ENCODE peak calls at places on chromosomes 16 and 17, in four cellular contexts. K is lower leg skin, R is fibroblast of lung, J is PC-3. F is an unnamed sample.

GRCh38 chr16:88454315-88455057 is 1.4 kb downstream of the ZFPM1 start:
- DNase-seq in J (peak), K (no peak), R (no peak), F (no peak)

GRCh38 chr16:1678500-1679098 is 520 bp downstream of the JPT2 start:
- DNase-seq in R (peak), J (peak), K (no peak), F (peak)

GRCh38 chr17:77491921-77492445 is 351.2 kb downstream of the SEC14L1 start:
- DNase-seq in J (no peak), K (no peak), R (no peak), F (no peak)

GRCh38 chr17:1590031-1590746 is 27.6 kb upstream of the PITPNA start:
- DNase-seq in R (peak), J (peak), K (peak), F (peak)

GRCh38 chr16:88383401-88384221 is 852 bp downstream of the ZNF469 start:
- DNase-seq in J (peak), K (no peak), R (peak), F (peak)

GRCh38 chr17:75181110-75181509 is 1.6 kb downstream of the SUMO2 start:
- DNase-seq in J (no peak), R (no peak), K (no peak), F (no peak)

GRCh38 chr16:2912330-2913199 is 834 bp downstream of the FLYWCH1 start:
- DNase-seq in J (peak), K (no peak), R (peak), F (peak)

GRCh38 chr17:50035421-50035879 is 20.5 kb upstream of the ITGA3 start:
- DNase-seq in J (no peak), K (no peak), R (no peak), F (peak)

GRCh38 chr16:79598341-79599181 is 2.0 kb downstream of the MAF start:
- DNase-seq in K (peak), J (no peak), R (peak), F (peak)

GRCh38 chr17:6435051-6435450 is at the start of gene AIPL1:
- DNase-seq in J (no peak), R (no peak), K (no peak), F (no peak)

GRCh38 chr16:12532871-12533610 is 270.6 kb downstream of the CPPED1 start:
- DNase-seq in J (no peak), R (no peak), K (no peak), F (no peak)

GRCh38 chr16:11901091-11901490 is 14.7 kb downstream of the GSPT1 start:
- DNase-seq in J (no peak), R (peak), K (no peak), F (no peak)

GRCh38 chr17:71315568-71315967 is 805.3 kb upstream of the SOX9 start:
- DNase-seq in J (no peak), K (no peak), R (no peak), F (no peak)

GRCh38 chr17:64780096-64781012 is 118.2 kb upstream of the SMURF2 start:
- DNase-seq in R (peak), J (peak), K (peak), F (no peak)

GRCh38 chr16:30115238-30115637 is 1.9 kb upstream of the GDPD3 start:
- DNase-seq in R (no peak), J (no peak), K (no peak), F (no peak)

DNA sequence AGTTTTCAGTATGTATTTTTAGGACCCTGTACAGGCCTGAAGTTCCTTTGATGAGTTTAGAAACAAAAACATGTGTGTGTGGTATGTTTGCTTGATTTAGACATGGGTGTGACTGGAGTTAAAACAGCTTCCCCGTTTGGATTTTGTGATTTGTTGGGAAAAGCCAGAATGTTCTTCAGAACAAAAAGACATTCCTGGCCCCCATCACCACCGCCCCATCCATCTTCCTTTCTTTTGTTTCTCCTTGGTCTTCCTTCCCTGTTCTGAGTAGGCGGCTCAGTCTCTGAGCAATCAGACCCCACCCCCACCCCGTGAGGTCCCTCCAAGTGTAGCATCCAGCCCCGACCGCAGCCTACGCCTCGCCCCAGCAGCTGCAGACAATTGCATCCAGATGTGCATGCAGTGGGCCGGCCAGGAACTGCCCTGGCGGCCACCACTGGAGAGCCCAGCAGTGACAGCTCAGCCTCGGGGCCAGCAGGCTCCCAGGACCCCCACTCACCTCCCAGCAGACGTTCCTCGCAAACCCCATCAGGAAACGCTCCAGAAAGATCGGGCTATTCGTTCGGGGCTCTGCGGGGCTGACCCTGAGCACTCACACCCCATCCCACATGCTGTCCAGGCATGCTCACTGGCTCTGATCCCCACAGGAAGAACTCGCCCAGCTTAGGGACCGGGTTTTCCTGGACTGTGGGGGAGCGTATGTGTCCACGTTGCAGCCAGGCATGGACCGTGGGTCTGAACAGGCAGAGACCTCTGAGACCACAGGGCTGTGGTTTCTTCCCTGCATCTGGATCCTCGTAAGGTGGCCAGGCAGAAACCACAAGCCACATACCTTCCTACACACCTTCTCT is 99.8 kb upstream of the CDH5 start:
- DNase-seq in J (no peak), R (peak), K (peak), F (peak)
- TF ChIP-seq CTCF in J (no peak), R (peak), K (no peak), F (no peak)

DNA sequence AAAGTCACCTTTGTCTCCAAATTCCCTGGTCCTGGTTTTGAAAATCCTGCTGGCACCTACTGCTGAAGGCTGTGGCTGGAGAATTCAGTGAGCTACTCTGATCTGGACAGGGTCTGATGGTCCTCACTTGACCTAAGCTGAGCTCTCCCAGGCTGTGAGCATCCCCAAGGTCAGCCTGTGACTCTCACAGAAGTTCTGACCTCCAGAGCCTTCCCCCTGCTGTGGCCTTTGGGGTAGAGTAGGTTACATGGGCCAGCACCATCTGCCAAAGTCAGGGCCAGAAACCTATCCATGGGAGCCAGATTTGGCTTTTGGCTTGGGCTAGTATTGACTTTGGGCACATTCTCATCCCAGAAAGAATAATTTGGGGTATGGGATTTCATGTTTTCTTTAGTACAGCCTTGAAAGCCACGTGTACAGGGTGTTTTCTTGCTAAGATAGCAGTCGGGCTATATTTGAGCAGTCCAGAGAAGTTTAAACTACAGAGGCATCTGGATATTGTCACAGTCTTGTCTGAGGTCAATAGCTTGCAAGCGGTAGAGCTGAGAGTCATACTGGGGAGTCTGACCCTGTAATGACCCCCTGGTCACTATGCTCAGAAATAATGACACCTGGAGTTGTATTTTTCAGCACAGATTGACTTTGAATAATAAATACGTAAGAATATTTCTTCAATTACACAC is 6.2 kb upstream of the AGRP start:
- DNase-seq in K (no peak), J (no peak), R (no peak), F (no peak)
- H3K4me3 ChIP-seq in K (no peak), J (no peak), R (no peak), F (no peak)

DNA sequence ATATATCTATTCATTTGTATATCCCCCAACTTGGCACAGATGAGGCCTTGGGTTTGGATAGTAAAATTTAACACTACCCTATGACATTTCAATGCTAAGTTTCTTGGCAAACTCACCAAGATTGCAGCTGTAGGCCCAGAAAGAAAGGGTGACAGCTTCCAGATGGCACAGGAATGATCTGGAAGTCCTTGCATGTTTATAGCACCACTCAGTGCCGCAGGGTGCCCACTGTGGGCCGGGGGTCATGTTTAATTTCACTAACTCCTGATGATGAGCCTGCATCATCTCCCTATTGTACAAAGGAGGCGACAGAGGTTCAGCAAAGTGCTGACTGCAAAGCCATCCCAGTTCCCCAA is 166.0 kb downstream of the XYLT1 start:
- DNase-seq in J (no peak), K (no peak), R (peak), F (no peak)
- TF ChIP-seq CTCF in J (no peak), K (no peak), R (no peak), F (no peak)

DNA sequence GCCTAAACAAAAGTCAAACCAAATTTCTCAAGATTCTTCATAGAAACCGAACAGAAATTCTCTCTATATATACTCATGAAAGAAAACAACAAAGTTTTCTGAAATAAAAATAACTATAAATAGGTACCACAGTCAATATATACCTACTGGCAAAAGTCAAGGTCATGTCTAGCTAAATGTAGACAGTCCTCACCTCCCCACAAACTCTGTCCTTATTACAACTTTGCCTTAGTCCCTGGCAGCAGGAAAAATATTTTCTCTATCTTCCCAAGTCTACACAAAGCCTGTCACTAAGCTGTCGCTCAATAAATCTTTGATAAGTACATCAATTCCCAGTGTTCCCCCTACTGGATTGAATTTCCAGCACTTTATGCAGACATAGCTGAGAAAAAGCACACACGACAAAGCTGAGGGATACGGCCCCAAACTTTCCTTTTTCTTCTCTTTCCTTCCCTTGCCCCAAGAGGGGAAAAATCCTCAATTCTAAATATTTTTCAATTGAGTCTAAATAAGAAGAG is 2.7 kb downstream of the CFAP20 start:
- DNase-seq in J (no peak), K (no peak), R (no peak), F (no peak)
- H3K4me3 ChIP-seq in J (peak), K (no peak), R (peak), F (peak)

DNA sequence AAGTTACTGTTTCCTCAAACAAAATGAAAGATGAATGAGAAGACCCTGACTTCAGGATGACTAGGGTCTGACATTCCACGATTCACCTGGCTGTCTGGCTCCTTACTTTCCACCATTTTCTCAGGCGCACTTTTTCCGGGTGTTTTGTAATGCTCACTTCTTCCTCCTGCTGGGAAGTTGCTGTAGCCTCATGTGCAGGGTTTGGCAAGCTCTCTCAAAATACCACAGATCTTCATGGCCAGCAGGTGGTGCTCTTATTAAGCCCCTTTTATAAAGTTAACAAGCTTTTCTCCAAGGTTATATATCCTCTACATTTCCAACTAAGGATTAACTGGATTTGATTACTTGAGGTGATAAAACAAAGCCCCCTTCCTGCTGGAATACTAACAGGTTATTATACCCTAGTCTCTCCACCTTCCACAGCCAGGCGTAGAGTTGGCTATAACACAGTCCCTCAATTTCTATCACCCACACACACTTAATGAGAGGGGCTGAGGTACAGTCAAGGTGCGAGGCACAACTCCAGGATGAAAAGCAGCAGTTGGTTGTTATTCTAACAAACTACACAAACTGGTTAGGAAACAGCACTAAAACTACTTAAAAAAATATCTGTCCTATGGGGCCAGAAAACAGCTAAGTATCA is 45.4 kb downstream of the STH start:
- DNase-seq in R (peak), K (peak), J (peak), F (peak)
- TF ChIP-seq CTCF in R (peak), K (no peak), J (peak), F (peak)

GRCh38 chr17:3556905-3557767 is 476 bp downstream of the TRPV3 start:
- DNase-seq in K (no peak), J (peak), R (no peak), F (no peak)

GRCh38 chr17:3556239-3556904 is 1.2 kb downstream of the TRPV3 start:
- DNase-seq in J (no peak), K (no peak), R (no peak), F (no peak)

GRCh38 chr17:3559270-3559645 is 1.6 kb upstream of the TRPV3 start:
- DNase-seq in K (no peak), J (no peak), R (no peak), F (no peak)

GRCh38 chr17:3557768-3558583 is at the start of gene TRPV3:
- DNase-seq in K (peak), J (peak), R (peak), F (no peak)

DNA sequence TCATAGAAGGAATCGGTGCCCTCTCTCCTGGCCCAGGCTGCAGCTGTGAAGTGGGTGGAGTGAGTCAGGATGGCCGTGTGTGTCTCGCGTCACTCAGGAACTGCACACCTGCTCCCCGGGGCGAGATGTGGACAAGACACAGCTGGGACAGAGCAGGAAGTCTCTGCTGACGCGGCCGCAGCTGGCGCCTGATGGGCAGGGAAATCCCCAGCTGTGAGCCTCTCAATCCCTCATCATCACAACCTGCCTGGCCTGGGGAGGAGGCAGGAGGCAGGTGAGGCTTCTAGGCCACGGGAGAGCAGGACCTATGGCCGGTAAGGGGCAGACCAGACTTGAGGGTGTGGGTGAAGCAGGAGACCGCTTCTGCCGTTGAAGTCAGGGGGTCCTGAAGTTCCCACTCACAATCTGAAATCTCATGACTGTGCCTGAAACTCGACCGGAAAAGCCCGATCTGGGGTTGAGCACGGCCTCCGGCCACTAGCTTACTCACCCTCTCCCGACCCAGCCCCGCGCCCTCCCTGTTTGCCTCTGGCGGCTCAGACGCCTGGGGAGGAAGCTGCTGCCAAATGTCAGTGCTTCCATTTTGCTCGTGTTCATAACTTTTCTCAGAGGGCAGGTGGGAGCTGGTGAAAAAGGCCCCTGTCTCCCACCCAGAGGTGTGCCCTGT is 1.1 kb upstream of the TRPV3 start:
- DNase-seq in J (peak), K (peak), R (peak), F (peak)
- H3K4me3 ChIP-seq in J (peak), K (no peak), R (no peak), F (no peak)

GRCh38 chr16:24045641-24046040 is 209.9 kb downstream of the PRKCB start:
- DNase-seq in J (peak), K (no peak), R (no peak), F (peak)
- TF ChIP-seq CTCF in J (peak), K (no peak), R (no peak), F (peak)

GRCh38 chr17:4080686-4081085 is 62.1 kb downstream of the ZZEF1 start:
- DNase-seq in R (no peak), K (no peak), J (no peak), F (no peak)

GRCh38 chr17:4072487-4073157 is 70.2 kb downstream of the ZZEF1 start:
- DNase-seq in J (peak), R (peak), K (no peak), F (peak)

GRCh38 chr17:4073983-4074830 is 68.6 kb downstream of the ZZEF1 start:
- DNase-seq in K (no peak), J (no peak), R (no peak), F (peak)

DNA sequence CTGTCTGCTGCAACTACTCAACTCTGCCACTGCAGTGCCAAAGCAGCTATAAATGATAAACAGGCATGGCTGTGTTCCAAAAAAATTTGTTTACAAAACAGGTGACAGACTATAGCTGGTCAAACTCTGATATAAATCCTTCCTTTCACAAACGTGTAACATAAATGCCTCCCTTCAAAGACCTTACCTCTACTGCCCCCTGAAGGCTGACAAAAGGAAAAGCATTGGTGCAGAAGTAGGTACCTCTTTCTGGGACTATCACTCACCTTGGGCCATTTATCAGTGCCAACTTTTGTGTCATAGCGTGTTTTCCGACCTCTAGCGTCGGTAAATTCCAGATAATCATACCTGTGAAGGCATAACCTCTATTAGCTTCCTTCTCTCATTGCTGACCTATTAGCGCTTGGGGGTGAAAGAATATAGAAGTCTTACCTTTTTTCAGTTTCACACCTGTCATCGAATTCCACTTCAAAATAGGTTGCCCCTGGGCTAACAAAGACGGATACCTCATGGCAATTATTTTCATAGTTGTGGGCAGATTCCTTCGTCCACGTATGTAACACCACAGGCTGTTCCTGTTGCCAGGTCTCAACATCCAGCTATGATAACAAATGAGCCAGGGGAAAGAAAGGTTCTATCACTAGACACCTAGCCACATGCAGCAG is 67.9 kb downstream of the ZZEF1 start:
- DNase-seq in R (peak), K (no peak), J (peak), F (peak)
- H3K4me3 ChIP-seq in R (no peak), K (no peak), J (no peak), F (no peak)

F was measured in choroid plexus epithelial cell.